ENCODE peak calls at places on chromosomes 16 and 17, in four cellular contexts. S, Q, A and D are unnamed samples.

GRCh38 chr17:17041018-17041521 is 1.2 kb upstream of the MPRIP start:
- DNase-seq in Q (peak), S (no peak), A (no peak), D (peak)

GRCh38 chr16:55403464-55403863 is 75.5 kb upstream of the MMP2 start:
- DNase-seq in S (no peak), A (no peak), Q (no peak), D (no peak)

GRCh38 chr16:11049396-11050059 is 105.2 kb downstream of the CLEC16A start:
- DNase-seq in A (peak), S (peak), Q (no peak), D (peak)

GRCh38 chr16:88692861-88693260 is 6.6 kb upstream of the SNAI3 start:
- DNase-seq in A (no peak), S (no peak), Q (no peak), D (no peak)

GRCh38 chr16:88634994-88635670 is 3.2 kb upstream of the IL17C start:
- DNase-seq in S (no peak), Q (peak), A (no peak), D (peak)

GRCh38 chr17:68718465-68718864 is 117.3 kb upstream of the FAM20A start:
- DNase-seq in A (no peak), Q (no peak), S (no peak), D (no peak)

GRCh38 chr16:86823895-86824671 is 245.7 kb downstream of the FOXL1 start:
- DNase-seq in Q (peak), S (no peak), A (no peak), D (no peak)

GRCh38 chr16:87266846-87267245 is 50.3 kb downstream of the C16orf95 start:
- DNase-seq in S (no peak), A (no peak), Q (no peak), D (peak)

GRCh38 chr16:9053006-9053601 is 38.3 kb upstream of the HAPSTR1 start:
- DNase-seq in S (peak), Q (peak), A (peak), D (peak)

GRCh38 chr17:49952912-49953497 is 16.0 kb upstream of the DLX4 start:
- DNase-seq in S (no peak), Q (no peak), A (no peak), D (no peak)

GRCh38 chr16:66376577-66377326 is 10.3 kb downstream of the CDH5 start:
- DNase-seq in S (no peak), Q (no peak), A (no peak), D (no peak)

GRCh38 chr17:41325126-41325525 is 9.6 kb upstream of the KRTAP17-1 start:
- DNase-seq in Q (no peak), S (no peak), A (no peak), D (no peak)

GRCh38 chr17:68035131-68035522 is 408 bp upstream of the KPNA2 start:
- DNase-seq in A (no peak), S (peak), Q (no peak), D (no peak)

GRCh38 chr16:87132361-87133014 is 184.7 kb downstream of the C16orf95 start:
- DNase-seq in S (no peak), A (no peak), Q (peak), D (no peak)

GRCh38 chr16:30785126-30786106 is 1.6 kb downstream of the ZNF629 start:
- DNase-seq in Q (no peak), A (no peak), S (no peak), D (no peak)

GRCh38 chr16:69049146-69049545 is 56.3 kb upstream of the HAS3 start:
- DNase-seq in A (no peak), S (no peak), Q (peak), D (no peak)

GRCh38 chr16:25570131-25570530 is 121.6 kb upstream of the HS3ST4 start:
- DNase-seq in A (no peak), Q (no peak), S (no peak), D (no peak)

GRCh38 chr16:81896902-81897301 is 114.4 kb downstream of the SDR42E1 start:
- DNase-seq in A (no peak), S (no peak), Q (no peak), D (no peak)

GRCh38 chr17:68981288-68981687 is 26.1 kb upstream of the ABCA8 start:
- DNase-seq in Q (peak), S (no peak), A (no peak), D (no peak)

GRCh38 chr17:32882734-32883133 is 5.8 kb upstream of the MYO1D start:
- DNase-seq in Q (peak), A (no peak), S (no peak), D (no peak)

GRCh38 chr16:10760863-10761262 is 17.2 kb downstream of the NUBP1 start:
- DNase-seq in Q (no peak), S (no peak), A (no peak), D (no peak)

GRCh38 chr16:9033125-9033830 is 58.2 kb upstream of the HAPSTR1 start:
- DNase-seq in A (no peak), Q (peak), S (peak), D (peak)

GRCh38 chr16:57694556-57695377 is at the start of gene DRC7:
- DNase-seq in S (peak), A (peak), Q (peak), D (peak)

GRCh38 chr17:181213-182163 is at the start of gene DOC2B:
- DNase-seq in A (no peak), S (peak), Q (peak), D (peak)

GRCh38 chr17:29723283-29724047 is 100.8 kb upstream of the CORO6 start:
- DNase-seq in Q (no peak), A (no peak), S (no peak), D (no peak)

GRCh38 chr17:67055041-67055443 is 10.7 kb downstream of the CACNG1 start:
- DNase-seq in Q (no peak), A (no peak), S (no peak), D (no peak)

GRCh38 chr16:86431540-86431939 is 78.8 kb upstream of the FOXF1 start:
- DNase-seq in Q (no peak), S (no peak), A (no peak), D (peak)

GRCh38 chr16:74726736-74727135 is 26.1 kb upstream of the MLKL start:
- DNase-seq in Q (no peak), A (peak), S (peak), D (peak)

GRCh38 chr17:49633762-49634486 is 44.0 kb downstream of the SPOP start:
- DNase-seq in A (no peak), S (no peak), Q (no peak), D (peak)

GRCh38 chr17:56262854-56263253 is 109.6 kb downstream of the ANKFN1 start:
- DNase-seq in S (no peak), A (no peak), Q (peak), D (no peak)

GRCh38 chr17:50295021-50295420 is 20.8 kb downstream of the TMEM92 start:
- DNase-seq in A (no peak), Q (no peak), S (no peak), D (no peak)

GRCh38 chr17:39144414-39144813 is 7.0 kb downstream of the PLXDC1 start:
- DNase-seq in Q (peak), A (no peak), S (no peak), D (no peak)

GRCh38 chr17:50139950-50140885 is 10.3 kb upstream of the SAMD14 start:
- DNase-seq in A (peak), S (peak), Q (peak), D (peak)

GRCh38 chr16:77548766-77549165 is 113.9 kb upstream of the ADAMTS18 start:
- DNase-seq in Q (peak), S (no peak), A (no peak), D (no peak)

GRCh38 chr17:80512233-80512632 is 32.4 kb upstream of the RPTOR start:
- DNase-seq in Q (peak), A (no peak), S (no peak), D (no peak)

GRCh38 chr17:45224671-45225050 is 3.0 kb downstream of the FMNL1 start:
- DNase-seq in A (no peak), S (no peak), Q (no peak), D (no peak)
- H4K8ac ChIP-seq in A (no peak), S (no peak), Q (no peak), D (no peak)

GRCh38 chr17:28053725-28054124 is 11.2 kb downstream of the NLK start:
- DNase-seq in A (no peak), S (no peak), Q (no peak), D (no peak)

GRCh38 chr17:28053044-28053670 is 10.7 kb downstream of the NLK start:
- DNase-seq in A (no peak), S (no peak), Q (no peak), D (no peak)

GRCh38 chr17:28056276-28056620 is 13.8 kb downstream of the NLK start:
- DNase-seq in Q (no peak), S (no peak), A (no peak), D (no peak)

GRCh38 chr17:28057731-28058246 is 15.3 kb downstream of the NLK start:
- DNase-seq in S (no peak), A (no peak), Q (peak), D (peak)

DNA sequence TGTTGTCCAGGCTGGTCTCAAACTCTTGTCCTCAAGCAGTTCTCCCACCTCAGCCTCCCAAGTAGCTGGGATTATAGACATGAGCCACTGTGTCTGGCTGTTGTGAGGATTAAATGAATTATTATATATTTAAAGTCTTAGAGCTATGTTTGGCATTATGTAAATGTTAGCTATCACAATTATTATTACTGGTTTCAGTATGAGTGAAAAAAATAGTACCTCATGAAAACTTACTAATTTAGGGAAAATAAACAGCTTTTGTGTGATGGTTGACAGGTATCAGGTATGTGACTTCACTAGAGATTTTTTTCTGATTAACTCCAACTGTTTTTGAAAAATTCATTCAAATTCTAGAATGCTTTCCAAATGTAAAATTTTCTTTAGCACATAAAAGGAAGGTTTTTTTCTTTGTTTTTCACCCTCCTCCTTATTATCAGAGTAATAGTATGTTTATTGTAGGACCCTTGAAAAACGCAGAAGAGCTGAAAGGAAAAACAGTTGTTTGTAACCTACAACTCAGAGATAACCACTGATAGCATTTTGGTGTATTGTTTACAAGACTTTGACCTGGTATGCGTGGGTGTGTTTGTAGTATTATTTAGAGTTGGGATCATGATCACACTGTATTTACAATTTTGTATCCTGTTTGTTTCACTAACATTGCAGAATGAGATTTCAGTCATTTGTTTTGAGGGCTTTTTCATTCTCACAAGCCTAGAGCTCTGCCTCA is 13.2 kb downstream of the NLK start:
- DNase-seq in S (no peak), Q (no peak), A (no peak), D (no peak)
- H3K56ac ChIP-seq in S (no peak), Q (no peak), A (no peak), D (no peak)

GRCh38 chr17:42673266-42673884 is 3.4 kb downstream of the PLEKHH3 start:
- DNase-seq in A (no peak), S (no peak), Q (no peak), D (no peak)
- H4K8ac ChIP-seq in A (peak), S (no peak), Q (no peak), D (no peak)

GRCh38 chr16:80503144-80503543 is 37.6 kb upstream of the DYNLRB2 start:
- DNase-seq in Q (no peak), S (no peak), A (no peak), D (no peak)

DNA sequence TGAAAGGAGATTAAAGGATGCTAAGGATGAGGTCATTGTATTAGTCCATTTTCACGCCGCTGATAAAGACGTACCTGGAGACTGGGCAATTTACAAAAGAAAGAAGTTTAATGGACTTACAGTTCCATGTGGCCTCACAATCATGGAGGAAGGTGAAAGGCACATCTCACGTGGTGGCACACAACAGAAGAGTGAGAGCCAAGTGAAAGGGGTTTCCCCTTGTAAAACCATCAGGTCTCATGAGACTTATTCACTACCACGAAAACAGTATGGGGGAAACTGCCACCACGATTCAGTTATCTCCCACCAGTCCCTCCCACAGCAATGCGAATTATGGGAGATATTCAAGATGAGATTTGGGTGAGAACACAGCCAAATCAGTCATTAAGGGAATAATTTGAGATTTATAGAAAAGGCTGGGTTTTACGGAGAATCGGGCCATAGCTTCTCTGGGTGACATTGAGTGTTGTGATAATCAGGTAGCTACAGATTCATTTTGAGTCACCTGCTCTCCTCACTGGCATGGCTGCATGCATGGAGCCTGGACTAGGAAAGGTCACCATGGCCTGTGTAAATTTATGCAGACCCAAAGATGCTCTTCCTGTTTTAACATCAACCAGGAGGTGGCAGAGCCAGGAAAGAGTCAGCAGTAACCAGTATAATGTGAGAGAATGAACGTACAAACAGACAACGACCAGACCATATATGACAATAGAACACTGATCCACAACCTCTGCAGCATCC is 40.5 kb upstream of the DYNLRB2 start:
- DNase-seq in Q (no peak), A (no peak), S (no peak), D (no peak)
- H3K56ac ChIP-seq in Q (no peak), A (no peak), S (no peak), D (no peak)

GRCh38 chr17:9676742-9677387 is 31.5 kb downstream of the USP43 start:
- DNase-seq in S (no peak), A (no peak), Q (peak), D (peak)
- H4K8ac ChIP-seq in S (no peak), A (no peak), Q (no peak), D (no peak)

GRCh38 chr16:3007059-3007956 is 5.4 kb upstream of the CLDN9 start:
- DNase-seq in Q (no peak), A (no peak), S (peak), D (peak)
- H3K56ac ChIP-seq in Q (no peak), A (peak), S (no peak), D (peak)

GRCh38 chr17:48553190-48553547 is 8.3 kb upstream of the HOXB2 start:
- DNase-seq in Q (no peak), S (no peak), A (no peak), D (no peak)

GRCh38 chr17:48550313-48551205 is 5.7 kb upstream of the HOXB2 start:
- DNase-seq in Q (peak), A (no peak), S (peak), D (no peak)

GRCh38 chr17:48551206-48551597 is 6.3 kb upstream of the HOXB2 start:
- DNase-seq in Q (peak), A (no peak), S (no peak), D (no peak)

GRCh38 chr17:48552453-48553189 is 7.7 kb upstream of the HOXB2 start:
- DNase-seq in S (peak), A (no peak), Q (peak), D (no peak)

GRCh38 chr17:48551601-48552452 is 6.9 kb upstream of the HOXB2 start:
- DNase-seq in Q (peak), A (no peak), S (no peak), D (no peak)
- H4K8ac ChIP-seq in Q (peak), A (no peak), S (no peak), D (no peak)

DNA sequence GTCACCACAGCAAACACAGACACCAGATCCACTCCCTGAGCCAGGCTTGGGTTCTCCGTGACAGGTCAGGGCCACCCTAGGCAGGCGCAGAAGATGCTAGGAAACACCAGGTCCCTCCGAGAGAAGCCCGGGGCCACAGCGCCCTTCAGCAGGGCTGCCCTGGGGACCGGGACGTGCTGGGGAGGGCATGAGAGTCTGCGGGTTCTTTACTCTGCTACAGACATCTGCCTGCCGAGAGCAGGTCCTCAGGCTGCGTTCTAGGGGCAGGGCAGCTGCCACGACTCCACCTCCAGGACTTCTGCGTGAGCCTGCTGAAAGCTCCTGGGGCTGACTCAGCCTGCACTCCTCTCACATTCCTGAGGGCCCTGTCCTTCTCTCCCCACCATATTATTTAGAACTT is 11.4 kb downstream of the MYLK3 start:
- DNase-seq in A (no peak), Q (no peak), S (peak), D (peak)
- H3K56ac ChIP-seq in A (no peak), Q (no peak), S (no peak), D (no peak)

GRCh38 chr16:23452572-23453337 is at the start of gene COG7:
- DNase-seq in Q (peak), S (peak), A (peak), D (peak)

GRCh38 chr16:23448392-23448791 is 4.6 kb downstream of the COG7 start:
- DNase-seq in S (no peak), A (no peak), Q (peak), D (no peak)

GRCh38 chr16:23453338-23454052 is 506 bp upstream of the COG7 start:
- DNase-seq in A (no peak), S (no peak), Q (no peak), D (no peak)

DNA sequence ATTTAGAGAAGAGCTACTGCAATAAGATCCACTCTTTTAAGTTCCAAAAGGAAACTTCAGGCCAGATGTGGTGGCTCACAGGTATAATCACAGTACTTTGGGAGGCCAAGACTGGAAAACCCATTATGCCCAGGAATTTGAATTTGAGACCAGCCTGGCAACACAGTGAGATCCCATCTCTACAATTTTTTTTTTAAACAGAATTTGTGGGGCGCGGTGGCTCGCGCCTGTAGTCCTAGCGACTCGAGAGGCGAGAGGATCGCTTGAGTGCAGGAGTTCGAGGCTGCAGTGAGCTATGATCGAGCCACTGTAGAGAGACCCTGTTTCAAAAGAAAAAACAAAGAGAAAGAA is 793 bp downstream of the COG7 start:
- DNase-seq in A (no peak), Q (no peak), S (no peak), D (no peak)
- H4K8ac ChIP-seq in A (peak), Q (peak), S (no peak), D (no peak)

GRCh38 chr17:35969558-35970442 is 11.5 kb downstream of the CCL16 start:
- DNase-seq in A (peak), S (peak), Q (peak), D (peak)

GRCh38 chr17:35972535-35972934 is 8.8 kb downstream of the CCL16 start:
- DNase-seq in S (no peak), Q (no peak), A (no peak), D (no peak)

GRCh38 chr17:35972945-35973332 is 8.4 kb downstream of the CCL16 start:
- DNase-seq in Q (no peak), A (no peak), S (no peak), D (no peak)

GRCh38 chr17:35972066-35972465 is 9.2 kb downstream of the CCL16 start:
- DNase-seq in Q (no peak), S (no peak), A (no peak), D (no peak)

DNA sequence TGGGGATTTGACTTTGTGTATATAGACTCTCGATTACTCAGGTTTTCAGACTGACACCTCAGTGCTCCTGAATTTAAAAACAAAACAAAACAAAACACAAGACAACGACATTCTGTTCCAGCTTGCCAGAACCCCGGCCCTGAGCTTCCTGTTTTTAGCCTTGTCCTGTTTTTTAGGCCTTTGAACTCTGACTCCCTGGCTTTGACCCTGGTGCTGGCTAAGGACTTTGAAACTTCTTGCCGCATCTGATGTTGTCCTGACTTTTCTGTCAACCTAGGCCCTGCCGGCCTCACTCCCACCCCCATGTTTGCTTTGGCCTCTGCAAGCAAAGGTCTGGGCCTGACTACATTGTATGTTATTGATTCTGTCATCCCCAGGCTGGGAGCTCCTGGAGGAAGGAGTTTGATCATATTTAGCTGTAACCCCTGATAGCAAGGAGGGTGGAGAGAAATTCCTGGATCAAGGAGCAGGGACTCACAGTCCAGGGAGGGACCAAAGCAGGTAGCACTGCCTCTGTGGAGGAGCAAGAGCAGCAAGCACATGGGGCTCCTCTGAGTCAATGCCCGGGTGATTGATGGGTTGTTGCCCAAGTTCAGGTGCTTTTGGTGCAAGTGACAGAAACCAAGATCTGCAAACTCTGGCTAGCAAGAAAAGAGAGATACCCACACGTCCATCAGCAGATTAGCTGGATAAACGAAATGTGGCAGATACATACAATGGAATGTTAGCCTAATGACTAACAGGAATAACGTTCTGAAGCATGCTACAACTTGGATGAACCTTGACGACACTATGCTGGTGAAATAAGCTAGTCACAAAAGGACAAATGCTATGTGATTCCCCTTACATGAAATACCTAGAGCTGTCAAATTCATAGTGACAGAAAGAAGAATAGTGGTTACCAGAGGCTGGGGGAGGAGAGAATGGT is 7.7 kb downstream of the CCL16 start:
- DNase-seq in S (no peak), Q (peak), A (no peak), D (peak)
- H3K56ac ChIP-seq in S (no peak), Q (no peak), A (no peak), D (no peak)